ENCODE peak calls at places on chromosomes 2 and 18, in six cellular contexts. T, P, V, Q, A and I are unnamed samples.

GRCh38 chr2:101830555-101830954 is 133.0 kb downstream of the MAP4K4 start:
- DNase-seq in T (no peak), P (no peak), V (no peak), Q (no peak), A (peak), I (no peak)

GRCh38 chr2:6679481-6679880 is 186.2 kb downstream of the CMPK2 start:
- DNase-seq in T (no peak), P (no peak), V (no peak), Q (no peak), A (no peak), I (no peak)

GRCh38 chr2:96143848-96144480 is 1.3 kb downstream of the DUSP2 start:
- DNase-seq in T (peak), P (peak), V (no peak), Q (peak), A (peak), I (no peak)

GRCh38 chr2:240991378-240992263 is 6.8 kb upstream of the SNED1 start:
- DNase-seq in T (peak), P (peak), V (peak), Q (peak), A (peak), I (peak)

GRCh38 chr2:176595986-176596385 is 326.7 kb downstream of the MTX2 start:
- DNase-seq in T (no peak), P (no peak), V (no peak), Q (no peak), A (no peak), I (no peak)

GRCh38 chr2:241451840-241452461 is 56.4 kb downstream of the STK25 start:
- DNase-seq in T (no peak), P (no peak), V (no peak), Q (no peak), A (no peak), I (no peak)

GRCh38 chr2:51265539-51265938 is 233.6 kb upstream of the NRXN1 start:
- DNase-seq in T (no peak), P (no peak), V (no peak), Q (no peak), A (no peak), I (no peak)

GRCh38 chr2:215060851-215061541 is 77.4 kb downstream of the ABCA12 start:
- DNase-seq in T (no peak), P (no peak), V (no peak), Q (no peak), A (no peak), I (no peak)

GRCh38 chr2:239289545-239289944 is 111.3 kb downstream of the HDAC4 start:
- DNase-seq in T (no peak), P (peak), V (no peak), Q (peak), A (no peak), I (peak)

GRCh38 chr2:239292531-239292930 is 108.3 kb downstream of the HDAC4 start:
- DNase-seq in T (no peak), P (no peak), V (no peak), Q (no peak), A (no peak), I (peak)

GRCh38 chr2:239288951-239289481 is 111.8 kb downstream of the HDAC4 start:
- DNase-seq in T (no peak), P (no peak), V (no peak), Q (peak), A (no peak), I (peak)

GRCh38 chr2:239291505-239292350 is 109.1 kb downstream of the HDAC4 start:
- DNase-seq in T (peak), P (no peak), V (no peak), Q (peak), A (no peak), I (peak)

DNA sequence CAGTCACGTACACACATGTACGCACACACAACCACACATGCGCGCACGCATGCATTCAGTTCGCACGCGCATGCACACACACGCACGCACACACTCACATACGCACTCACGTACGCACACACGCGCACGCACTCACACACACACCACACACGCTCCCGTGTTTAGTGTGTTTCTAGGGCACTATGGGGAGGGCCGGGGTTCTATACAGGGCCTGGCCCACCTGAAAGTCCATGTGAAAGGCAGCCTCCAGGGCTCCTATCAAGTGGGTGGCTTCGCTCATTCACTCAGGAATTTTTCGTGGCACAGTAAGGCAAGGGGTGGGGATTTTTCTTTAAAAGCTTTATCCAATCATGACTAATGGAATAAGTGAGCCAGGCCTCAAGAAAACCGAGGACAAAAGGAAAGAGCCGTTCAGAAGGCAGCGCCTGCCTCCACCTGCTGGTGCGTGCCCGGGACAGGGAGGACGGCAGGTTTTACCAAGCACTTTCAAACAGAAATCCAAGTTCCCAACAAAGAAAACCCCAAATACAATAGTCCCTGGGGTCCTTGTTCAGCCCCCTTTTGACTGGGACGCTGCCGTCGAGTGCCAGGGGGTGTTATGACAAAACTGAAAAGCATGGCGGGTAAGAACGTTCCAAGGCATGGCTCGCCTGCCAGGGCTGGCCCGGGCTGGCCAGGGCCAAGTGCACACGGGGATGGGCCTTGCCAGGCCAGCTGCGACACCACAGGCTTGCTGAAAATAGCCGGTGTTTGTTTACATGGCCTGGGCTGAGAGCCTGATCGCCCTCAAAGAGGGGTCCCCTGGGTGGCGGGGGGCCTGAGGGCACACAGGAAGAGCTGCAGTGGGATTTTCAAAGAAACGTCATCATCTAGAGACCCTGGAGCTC is 110.0 kb downstream of the HDAC4 start:
- DNase-seq in T (no peak), P (peak), V (no peak), Q (peak), A (no peak), I (peak)
- TF ChIP-seq CTCF in T (peak), P (no peak), V (no peak), Q (no peak), A (no peak), I (peak)

DNA sequence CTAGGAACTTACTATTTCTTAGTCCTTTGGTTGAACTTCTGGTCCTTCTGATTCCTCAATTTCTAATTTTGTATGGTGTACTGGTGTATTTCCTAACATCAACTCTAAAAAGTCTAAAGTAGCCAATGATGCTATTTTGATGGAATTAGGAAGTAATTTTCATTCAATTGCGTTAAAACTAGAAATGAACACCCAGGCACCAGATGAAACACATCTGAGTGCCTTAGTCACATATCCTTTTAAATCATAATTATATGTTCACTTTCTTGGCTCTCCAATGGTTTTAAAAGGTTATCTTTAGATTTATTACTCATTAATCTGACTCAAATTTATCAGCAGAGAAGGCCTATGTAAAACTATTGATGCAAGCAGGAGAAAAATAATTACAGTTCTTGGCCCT is 119.7 kb downstream of the GAREM1 start:
- DNase-seq in T (no peak), P (no peak), V (no peak), Q (no peak), A (no peak), I (no peak)
- H3K27ac ChIP-seq in T (no peak), P (peak), V (peak), Q (no peak), A (no peak), I (peak)

DNA sequence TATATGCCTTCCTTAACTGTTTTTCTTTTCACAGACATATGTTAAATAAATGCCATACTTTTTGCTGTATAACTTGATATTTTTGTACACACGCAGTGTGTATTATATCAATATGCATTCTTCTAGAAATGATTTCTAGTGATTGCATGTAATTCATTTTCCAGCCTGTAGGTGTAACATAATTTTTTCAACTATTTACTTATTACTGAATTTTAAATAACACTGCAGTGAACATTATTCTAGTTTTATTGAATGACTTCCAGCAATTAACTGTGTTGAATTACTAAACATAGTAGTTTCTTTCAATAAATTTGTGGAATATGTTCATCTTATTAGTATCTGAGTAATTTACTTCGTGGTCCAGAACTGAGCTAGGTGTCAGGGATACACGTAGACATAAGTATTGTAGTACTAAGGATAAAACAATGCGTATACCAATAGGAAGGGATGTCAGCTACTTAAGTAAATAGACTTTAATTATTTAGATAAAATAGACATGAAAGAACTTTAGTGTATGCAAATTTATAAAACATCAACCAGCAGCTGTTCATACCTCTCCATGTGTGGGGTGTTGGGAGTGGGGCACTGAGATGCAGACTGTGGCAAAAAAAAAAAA is 28.0 kb downstream of the TANC1 start:
- DNase-seq in T (no peak), P (no peak), V (no peak), Q (no peak), A (no peak), I (no peak)
- TF ChIP-seq CTCF in T (no peak), P (peak), V (peak), Q (peak), A (peak), I (no peak)

GRCh38 chr2:239951825-239952224 is 73.3 kb downstream of the NDUFA10 start:
- DNase-seq in T (no peak), P (peak), V (no peak), Q (no peak), A (no peak), I (no peak)
- H3K27ac ChIP-seq in T (no peak), P (no peak), V (no peak), Q (no peak), A (no peak), I (no peak)